ENCODE peak calls at places on chromosomes 7 and 10, in five cellular contexts. T is RWPE2; G is naive thymus-derived CD8-positive, alpha-beta T cell; I is HTR-8/SVneo; W is substantia nigra. B is an unnamed sample.

GRCh38 chr7:1725199-1725701 is 55.2 kb downstream of the ELFN1 start:
- DNase-seq in T (no peak), G (no peak), I (no peak), W (no peak), B (no peak)

GRCh38 chr7:82745117-82745516 is 301.5 kb upstream of the CACNA2D1 start:
- DNase-seq in T (no peak), G (no peak), I (no peak), W (no peak), B (no peak)

GRCh38 chr7:1698221-1698620 is 28.1 kb downstream of the ELFN1 start:
- DNase-seq in T (no peak), G (no peak), I (no peak), W (no peak), B (no peak)

GRCh38 chr7:142901426-142902259 is 16.1 kb upstream of the TRPV6 start:
- DNase-seq in T (no peak), G (no peak), I (no peak), W (no peak), B (no peak)

GRCh38 chr7:15352807-15353206 is 209.0 kb downstream of the AGMO start:
- DNase-seq in T (no peak), G (no peak), I (no peak), W (no peak), B (no peak)

GRCh38 chr7:25350074-25350473 is 121.8 kb upstream of the NPVF start:
- DNase-seq in T (no peak), G (no peak), I (no peak), W (no peak), B (no peak)

GRCh38 chr7:33921216-33921938 is 16.0 kb downstream of the BMPER start:
- DNase-seq in T (no peak), G (no peak), I (no peak), W (no peak), B (no peak)

GRCh38 chr7:25427721-25428120 is 199.4 kb upstream of the NPVF start:
- DNase-seq in T (no peak), G (no peak), I (no peak), W (no peak), B (no peak)

GRCh38 chr10:12056758-12057157 is 12.0 kb upstream of the DHTKD1 start:
- DNase-seq in T (no peak), G (no peak), I (no peak), W (no peak), B (no peak)

GRCh38 chr7:50685445-50686070 is 97.1 kb downstream of the GRB10 start:
- DNase-seq in T (no peak), G (no peak), I (no peak), W (no peak), B (no peak)

GRCh38 chr7:52071744-52072143 is 755.1 kb upstream of the COBL start:
- DNase-seq in T (no peak), G (no peak), I (no peak), W (no peak), B (no peak)

GRCh38 chr10:45280113-45280512 is 35.3 kb downstream of the OR13A1 start:
- DNase-seq in T (no peak), G (no peak), I (no peak), W (no peak), B (no peak)

GRCh38 chr7:920351-921070 is 34.0 kb downstream of the ADAP1 start:
- DNase-seq in T (peak), G (no peak), I (no peak), W (no peak), B (no peak)

GRCh38 chr7:17357952-17358351 is 59.5 kb downstream of the AHR start:
- DNase-seq in T (no peak), G (no peak), I (no peak), W (no peak), B (no peak)

GRCh38 chr10:1673568-1674345 is 63.6 kb downstream of the ADARB2 start:
- DNase-seq in T (no peak), G (no peak), I (no peak), W (no peak), B (no peak)

GRCh38 chr10:51269816-51270215 is 195.5 kb downstream of the PRKG1 start:
- DNase-seq in T (no peak), G (no peak), I (no peak), W (no peak), B (no peak)

GRCh38 chr10:110077436-110078120 is 69.8 kb downstream of the ADD3 start:
- DNase-seq in T (no peak), G (no peak), I (no peak), W (peak), B (no peak)

GRCh38 chr7:65287023-65287422 is 86.6 kb upstream of the ZNF92 start:
- DNase-seq in T (no peak), G (no peak), I (no peak), W (no peak), B (no peak)

GRCh38 chr7:19798986-19799385 is 25.6 kb upstream of the TMEM196 start:
- DNase-seq in T (no peak), G (no peak), I (no peak), W (no peak), B (no peak)

GRCh38 chr7:44064791-44065430 is 456 bp downstream of the PGAM2 start:
- DNase-seq in T (peak), G (no peak), I (no peak), W (no peak), B (peak)

GRCh38 chr10:13271552-13272163 is 28.2 kb downstream of the PHYH start:
- DNase-seq in T (no peak), G (peak), I (peak), W (no peak), B (peak)

GRCh38 chr7:98811299-98811698 is 58.5 kb downstream of the TMEM130 start:
- DNase-seq in T (no peak), G (no peak), I (no peak), W (no peak), B (no peak)

B was measured in activated B cell treated with CpG ODN at 0.5 μM for 24 hours.